ENCODE peak calls at places on chromosomes 16 and 17, in six cellular contexts. One of them, this sample, is unnamed.

GRCh38 chr17:6408271-6408670 is 26.6 kb downstream of the AIPL1 start:
- DNase-seq in cardiac muscle cell: no peak
- DNase-seq in dorsolateral prefrontal cortex: no peak
- DNase-seq in globus pallidus: no peak
- DNase-seq in HuH-7.5: no peak
- DNase-seq in activated CD4-positive, alpha-beta T cell treated with anti-CD3 and anti-CD28 coated beads, Interleukin-2, amount 10 ng/mL, durations not matched to agents 7 days and 5 days: no peak
- DNase-seq in this sample: no peak

GRCh38 chr17:76935331-76935730 is 67.1 kb downstream of the MGAT5B start:
- DNase-seq in cardiac muscle cell: no peak
- DNase-seq in dorsolateral prefrontal cortex: no peak
- DNase-seq in globus pallidus: no peak
- DNase-seq in HuH-7.5: no peak
- DNase-seq in activated CD4-positive, alpha-beta T cell treated with anti-CD3 and anti-CD28 coated beads, Interleukin-2, amount 10 ng/mL, durations not matched to agents 7 days and 5 days: no peak
- DNase-seq in this sample: no peak

GRCh38 chr16:67260426-67261063 is 11.8 kb downstream of the SLC9A5 start:
- DNase-seq in cardiac muscle cell: peak; percentile 73
- DNase-seq in dorsolateral prefrontal cortex: no peak
- DNase-seq in globus pallidus: no peak
- DNase-seq in HuH-7.5: no peak
- DNase-seq in activated CD4-positive, alpha-beta T cell treated with anti-CD3 and anti-CD28 coated beads, Interleukin-2, amount 10 ng/mL, durations not matched to agents 7 days and 5 days: peak; percentile 53
- DNase-seq in this sample: no peak

GRCh38 chr17:62680541-62681052 is 53.1 kb downstream of the MRC2 start:
- DNase-seq in cardiac muscle cell: no peak
- DNase-seq in dorsolateral prefrontal cortex: no peak
- DNase-seq in globus pallidus: peak; percentile 17
- DNase-seq in HuH-7.5: no peak
- DNase-seq in activated CD4-positive, alpha-beta T cell treated with anti-CD3 and anti-CD28 coated beads, Interleukin-2, amount 10 ng/mL, durations not matched to agents 7 days and 5 days: no peak
- DNase-seq in this sample: no peak

GRCh38 chr17:19683117-19683516 is 33.3 kb downstream of the SLC47A2 start:
- DNase-seq in cardiac muscle cell: no peak
- DNase-seq in dorsolateral prefrontal cortex: no peak
- DNase-seq in globus pallidus: no peak
- DNase-seq in HuH-7.5: no peak
- DNase-seq in activated CD4-positive, alpha-beta T cell treated with anti-CD3 and anti-CD28 coated beads, Interleukin-2, amount 10 ng/mL, durations not matched to agents 7 days and 5 days: no peak
- DNase-seq in this sample: no peak

GRCh38 chr17:57085448-57086068 is 512 bp downstream of the AKAP1 start:
- DNase-seq in cardiac muscle cell: peak; percentile 79
- DNase-seq in dorsolateral prefrontal cortex: peak; percentile 61
- DNase-seq in globus pallidus: peak; percentile 71
- DNase-seq in HuH-7.5: peak; percentile 81
- DNase-seq in activated CD4-positive, alpha-beta T cell treated with anti-CD3 and anti-CD28 coated beads, Interleukin-2, amount 10 ng/mL, durations not matched to agents 7 days and 5 days: peak; percentile 62
- DNase-seq in this sample: peak; percentile 72

GRCh38 chr16:89422905-89423630 is 67.3 kb downstream of the ANKRD11 start:
- DNase-seq in cardiac muscle cell: peak; percentile 41
- DNase-seq in dorsolateral prefrontal cortex: no peak
- DNase-seq in globus pallidus: no peak
- DNase-seq in HuH-7.5: no peak
- DNase-seq in activated CD4-positive, alpha-beta T cell treated with anti-CD3 and anti-CD28 coated beads, Interleukin-2, amount 10 ng/mL, durations not matched to agents 7 days and 5 days: peak; percentile 51
- DNase-seq in this sample: peak; percentile 18

GRCh38 chr17:76365256-76365903 is 11.7 kb upstream of the PRPSAP1 start:
- DNase-seq in cardiac muscle cell: no peak
- DNase-seq in dorsolateral prefrontal cortex: no peak
- DNase-seq in globus pallidus: no peak
- DNase-seq in HuH-7.5: no peak
- DNase-seq in activated CD4-positive, alpha-beta T cell treated with anti-CD3 and anti-CD28 coated beads, Interleukin-2, amount 10 ng/mL, durations not matched to agents 7 days and 5 days: no peak
- DNase-seq in this sample: no peak

GRCh38 chr16:8878523-8878911 is 3.6 kb upstream of the LITAFD start:
- DNase-seq in cardiac muscle cell: no peak
- DNase-seq in dorsolateral prefrontal cortex: no peak
- DNase-seq in globus pallidus: no peak
- DNase-seq in HuH-7.5: no peak
- DNase-seq in activated CD4-positive, alpha-beta T cell treated with anti-CD3 and anti-CD28 coated beads, Interleukin-2, amount 10 ng/mL, durations not matched to agents 7 days and 5 days: no peak
- DNase-seq in this sample: no peak

GRCh38 chr16:75320435-75320834 is 69.0 kb upstream of the BCAR1 start:
- DNase-seq in cardiac muscle cell: peak; percentile 71
- DNase-seq in dorsolateral prefrontal cortex: peak; percentile 61
- DNase-seq in globus pallidus: peak; percentile 92
- DNase-seq in HuH-7.5: no peak
- DNase-seq in activated CD4-positive, alpha-beta T cell treated with anti-CD3 and anti-CD28 coated beads, Interleukin-2, amount 10 ng/mL, durations not matched to agents 7 days and 5 days: no peak
- DNase-seq in this sample: peak; percentile 60

GRCh38 chr16:66364117-66364958 is 2.2 kb upstream of the CDH5 start:
- DNase-seq in cardiac muscle cell: no peak
- DNase-seq in dorsolateral prefrontal cortex: no peak
- DNase-seq in globus pallidus: no peak
- DNase-seq in HuH-7.5: no peak
- DNase-seq in activated CD4-positive, alpha-beta T cell treated with anti-CD3 and anti-CD28 coated beads, Interleukin-2, amount 10 ng/mL, durations not matched to agents 7 days and 5 days: no peak
- DNase-seq in this sample: peak; percentile 26

GRCh38 chr17:28746611-28747045 is 2.8 kb downstream of the TRAF4 start:
- DNase-seq in cardiac muscle cell: no peak
- DNase-seq in dorsolateral prefrontal cortex: peak; percentile 51
- DNase-seq in globus pallidus: peak; percentile 71
- DNase-seq in HuH-7.5: no peak
- DNase-seq in activated CD4-positive, alpha-beta T cell treated with anti-CD3 and anti-CD28 coated beads, Interleukin-2, amount 10 ng/mL, durations not matched to agents 7 days and 5 days: no peak
- DNase-seq in this sample: peak; percentile 88

GRCh38 chr17:8818654-8819330 is 19.6 kb upstream of the MFSD6L start:
- DNase-seq in cardiac muscle cell: no peak
- DNase-seq in dorsolateral prefrontal cortex: no peak
- DNase-seq in globus pallidus: no peak
- DNase-seq in HuH-7.5: no peak
- DNase-seq in activated CD4-positive, alpha-beta T cell treated with anti-CD3 and anti-CD28 coated beads, Interleukin-2, amount 10 ng/mL, durations not matched to agents 7 days and 5 days: no peak
- DNase-seq in this sample: no peak

GRCh38 chr16:55056585-55057520 is 126.2 kb downstream of the IRX5 start:
- DNase-seq in cardiac muscle cell: peak; percentile 42
- DNase-seq in dorsolateral prefrontal cortex: no peak
- DNase-seq in globus pallidus: no peak
- DNase-seq in HuH-7.5: no peak
- DNase-seq in activated CD4-positive, alpha-beta T cell treated with anti-CD3 and anti-CD28 coated beads, Interleukin-2, amount 10 ng/mL, durations not matched to agents 7 days and 5 days: peak; percentile 8
- DNase-seq in this sample: no peak

GRCh38 chr16:70470141-70470926 is 15.9 kb downstream of the FCSK start:
- DNase-seq in cardiac muscle cell: no peak
- DNase-seq in dorsolateral prefrontal cortex: no peak
- DNase-seq in globus pallidus: no peak
- DNase-seq in HuH-7.5: no peak
- DNase-seq in activated CD4-positive, alpha-beta T cell treated with anti-CD3 and anti-CD28 coated beads, Interleukin-2, amount 10 ng/mL, durations not matched to agents 7 days and 5 days: no peak
- DNase-seq in this sample: no peak

GRCh38 chr17:57918017-57918895 is 37.0 kb downstream of the CUEDC1 start:
- DNase-seq in cardiac muscle cell: no peak
- DNase-seq in dorsolateral prefrontal cortex: no peak
- DNase-seq in globus pallidus: no peak
- DNase-seq in HuH-7.5: no peak
- DNase-seq in activated CD4-positive, alpha-beta T cell treated with anti-CD3 and anti-CD28 coated beads, Interleukin-2, amount 10 ng/mL, durations not matched to agents 7 days and 5 days: no peak
- DNase-seq in this sample: no peak

GRCh38 chr16:56606071-56606687 is 2.2 kb upstream of the MT2A start:
- DNase-seq in cardiac muscle cell: no peak
- DNase-seq in dorsolateral prefrontal cortex: no peak
- DNase-seq in globus pallidus: no peak
- DNase-seq in HuH-7.5: no peak
- DNase-seq in activated CD4-positive, alpha-beta T cell treated with anti-CD3 and anti-CD28 coated beads, Interleukin-2, amount 10 ng/mL, durations not matched to agents 7 days and 5 days: no peak
- DNase-seq in this sample: peak; percentile 66

GRCh38 chr17:73711184-73711583 is 66.9 kb upstream of the SDK2 start:
- DNase-seq in cardiac muscle cell: no peak
- DNase-seq in dorsolateral prefrontal cortex: no peak
- DNase-seq in globus pallidus: no peak
- DNase-seq in HuH-7.5: no peak
- DNase-seq in activated CD4-positive, alpha-beta T cell treated with anti-CD3 and anti-CD28 coated beads, Interleukin-2, amount 10 ng/mL, durations not matched to agents 7 days and 5 days: no peak
- DNase-seq in this sample: no peak

GRCh38 chr17:1340371-1340770 is 59.7 kb downstream of the YWHAE start:
- DNase-seq in cardiac muscle cell: no peak
- DNase-seq in dorsolateral prefrontal cortex: no peak
- DNase-seq in globus pallidus: no peak
- DNase-seq in HuH-7.5: no peak
- DNase-seq in activated CD4-positive, alpha-beta T cell treated with anti-CD3 and anti-CD28 coated beads, Interleukin-2, amount 10 ng/mL, durations not matched to agents 7 days and 5 days: no peak
- DNase-seq in this sample: no peak